ENCODE peak calls at places on chromosomes 5 and 9, in ten cellular contexts. V, C, Q, S, Z, D, B, G, T and F are unnamed samples. For H3K36me3, the result is how much of the 10 kb centered on the place peaks cover.

GRCh38 chr9:81074261-81074660 is 615.1 kb downstream of the TLE1 start:
- DNase-seq in B (no peak), D (no peak), G (no peak), T (no peak), V (no peak), S (no peak), Q (no peak), Z (no peak), C (no peak), F (no peak)

GRCh38 chr9:4559238-4560182 is 69.2 kb downstream of the SLC1A1 start:
- DNase-seq in C (no peak), V (no peak), Q (no peak), Z (no peak), D (no peak), T (no peak), S (no peak), G (no peak), B (no peak), F (no peak)

GRCh38 chr5:121138495-121138907 is 674.4 kb downstream of the PRR16 start:
- DNase-seq in D (no peak), G (no peak), S (no peak), Z (no peak), T (no peak), V (peak), C (no peak), B (peak), Q (no peak), F (no peak)

GRCh38 chr5:171444582-171444981 is 25.1 kb downstream of the FGF18 start:
- DNase-seq in S (no peak), Z (no peak), G (no peak), T (no peak), V (peak), B (no peak), Q (no peak), C (no peak), D (no peak), F (no peak)

GRCh38 chr5:176169393-176170063 is 68.7 kb upstream of the SIMC1 start:
- DNase-seq in D (no peak), B (no peak), Q (no peak), T (no peak), S (no peak), C (no peak), Z (no peak), G (no peak), V (no peak), F (no peak)

GRCh38 chr9:79670269-79670961 is 98.7 kb downstream of the TLE4 start:
- DNase-seq in C (no peak), Q (no peak), G (no peak), S (no peak), Z (no peak), B (no peak), T (no peak), D (no peak), V (no peak), F (no peak)

GRCh38 chr9:69653261-69653660 is 18.9 kb downstream of the APBA1 start:
- DNase-seq in S (no peak), T (no peak), D (no peak), Q (no peak), C (no peak), V (no peak), Z (no peak), B (no peak), G (no peak), F (no peak)

GRCh38 chr5:997001-997474 is 11.6 kb upstream of the NKD2 start:
- DNase-seq in Z (no peak), C (no peak), V (no peak), D (no peak), Q (peak), T (no peak), B (no peak), S (no peak), G (no peak), F (peak)

GRCh38 chr9:128946945-128947422 is 419 bp downstream of the DOLK start:
- DNase-seq in Q (peak), S (peak), G (peak), V (peak), Z (no peak), D (peak), B (no peak), C (peak), T (no peak), F (no peak)

GRCh38 chr5:167561796-167562195 is 729.6 kb upstream of the WWC1 start:
- DNase-seq in D (no peak), V (no peak), Q (no peak), T (no peak), B (no peak), S (no peak), C (no peak), Z (no peak), G (no peak), F (no peak)

GRCh38 chr9:757246-757881 is 84.1 kb upstream of the DMRT1 start:
- DNase-seq in T (peak), D (peak), S (no peak), Q (peak), Z (no peak), C (no peak), G (no peak), V (peak), B (no peak), F (peak)

GRCh38 chr5:19042106-19042505 is 945.9 kb downstream of the CDH18 start:
- DNase-seq in Z (no peak), V (no peak), G (no peak), D (no peak), B (no peak), S (no peak), T (no peak), Q (no peak), C (no peak), F (no peak)

GRCh38 chr9:135989722-135990467 is 28.7 kb upstream of the UBAC1 start:
- DNase-seq in D (no peak), Q (peak), Z (no peak), G (peak), V (no peak), S (no peak), B (peak), C (no peak), T (no peak), F (no peak)

GRCh38 chr9:126705767-126706697 is 92.3 kb downstream of the LMX1B start:
- DNase-seq in B (peak), T (peak), S (no peak), Q (peak), Z (peak), C (peak), G (peak), V (no peak), D (peak), F (peak)
- H3K4me3 ChIP-seq in B (no peak), T (no peak), S (peak), Q (no peak), Z (no peak), C (no peak), G (peak), V (peak), D (no peak), F (no peak)

DNA sequence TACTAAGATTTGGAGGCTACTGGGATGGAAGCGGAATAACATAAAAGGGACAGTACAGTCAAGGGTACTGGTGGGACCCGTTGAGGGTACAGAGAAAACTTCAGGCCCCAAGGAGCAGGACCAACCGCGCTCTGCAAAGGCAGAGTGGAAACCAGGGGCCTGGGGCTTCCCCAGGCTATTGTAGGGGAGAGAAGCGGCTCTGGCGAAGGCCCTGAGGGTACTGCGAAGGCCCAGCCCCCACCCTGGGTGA is 449 bp downstream of the TPM2 start:
- DNase-seq in V (no peak), S (no peak), D (no peak), G (no peak), B (no peak), Q (no peak), C (no peak), Z (no peak), T (no peak), F (no peak)
- H3K36me3 ChIP-seq in V (under half), S (under half), D (under half), G (under half), B (under half), Q (under half), C (under half), Z (under half), T (under half), F (under half)

GRCh38 chr9:100578610-100579009 is 731 bp downstream of the CAVIN4 start:
- DNase-seq in Z (no peak), S (no peak), D (no peak), B (no peak), V (no peak), G (no peak), Q (no peak), T (no peak), C (no peak), F (no peak)
- H3K4me3 ChIP-seq in Z (no peak), S (no peak), D (no peak), B (no peak), V (no peak), G (no peak), Q (no peak), T (no peak), C (no peak), F (peak)

DNA sequence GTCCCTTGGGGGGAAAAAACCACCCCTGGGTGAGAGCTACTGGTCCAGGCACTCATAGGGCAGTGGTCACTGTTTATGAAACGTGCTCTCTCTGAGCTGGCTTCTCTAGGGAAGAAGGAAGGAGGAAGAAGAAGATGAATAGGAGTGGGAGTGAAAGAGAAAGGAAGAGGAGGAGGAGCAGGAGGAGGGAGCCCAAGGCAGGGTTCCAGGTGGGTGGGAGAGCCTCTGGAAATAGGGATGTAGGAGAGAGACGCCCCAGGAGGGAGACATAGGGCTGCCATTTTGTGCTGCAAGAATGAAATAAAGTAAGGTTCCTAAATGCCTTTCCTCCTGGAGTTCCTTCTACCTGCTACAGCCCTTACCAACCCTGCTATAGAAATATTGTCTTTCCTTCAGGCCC is 65.7 kb downstream of the PCDH1 start:
- DNase-seq in C (no peak), T (no peak), Q (no peak), G (no peak), B (no peak), S (no peak), Z (no peak), V (no peak), D (no peak), F (no peak)
- H3K36me3 ChIP-seq in C (under half), T (under half), Q (under half), G (under half), B (under half), S (under half), Z (under half), V (under half), D (under half), F (under half)

GRCh38 chr5:68292316-68292715 is 76.8 kb downstream of the PIK3R1 start:
- DNase-seq in Z (no peak), C (no peak), V (peak), B (no peak), Q (no peak), D (peak), S (no peak), G (no peak), T (no peak), F (no peak)
- H3K4me3 ChIP-seq in Z (no peak), C (no peak), V (no peak), B (peak), Q (no peak), D (no peak), S (peak), G (no peak), T (no peak), F (peak)